ENCODE peak calls at places on chromosomes 6 and 20, in seven cellular contexts. Z, G, N, M, U, C and R are unnamed samples.

GRCh38 chr6:35181313-35181932 is 32.3 kb upstream of the SCUBE3 start:
- DNase-seq in G (no peak), M (no peak), N (no peak), C (no peak), U (no peak), Z (no peak), R (no peak)

GRCh38 chr20:61356171-61356570 is 104.1 kb downstream of the CDH4 start:
- DNase-seq in N (no peak), U (no peak), G (no peak), Z (no peak), M (no peak), C (no peak), R (no peak)

GRCh38 chr6:54335871-54336270 is 27.6 kb downstream of the TINAG start:
- DNase-seq in N (no peak), Z (peak), C (no peak), M (no peak), G (no peak), U (peak), R (no peak)

GRCh38 chr6:105981002-105981887 is 104.9 kb upstream of the PRDM1 start:
- DNase-seq in Z (peak), U (no peak), N (no peak), G (no peak), M (no peak), C (no peak), R (no peak)

GRCh38 chr20:61748376-61748775 is 317.3 kb downstream of the TAF4 start:
- DNase-seq in G (no peak), M (no peak), Z (no peak), C (no peak), N (no peak), U (no peak), R (no peak)

GRCh38 chr6:109322825-109323580 is 59.3 kb downstream of the CD164 start:
- DNase-seq in N (peak), G (no peak), U (no peak), Z (no peak), C (no peak), M (no peak), R (no peak)

GRCh38 chr6:151716446-151717047 is 90.9 kb upstream of the ESR1 start:
- DNase-seq in M (no peak), C (no peak), G (no peak), Z (no peak), N (no peak), U (peak), R (peak)

GRCh38 chr6:34182751-34183531 is 37.1 kb upstream of the GRM4 start:
- DNase-seq in Z (no peak), N (no peak), M (peak), C (peak), G (peak), U (no peak), R (no peak)

GRCh38 chr20:44410583-44411019 is 55.1 kb downstream of the HNF4A start:
- DNase-seq in U (no peak), G (no peak), C (no peak), N (no peak), Z (no peak), M (no peak), R (no peak)

GRCh38 chr20:19317240-19318069 is 105.0 kb downstream of the SLC24A3 start:
- DNase-seq in N (no peak), Z (no peak), C (no peak), U (no peak), G (no peak), M (no peak), R (no peak)

GRCh38 chr6:160960067-160960466 is 31.5 kb upstream of the MAP3K4 start:
- DNase-seq in N (no peak), M (no peak), U (no peak), C (no peak), G (no peak), Z (no peak), R (no peak)

GRCh38 chr6:150631283-150631981 is 31.7 kb downstream of the PLEKHG1 start:
- DNase-seq in M (no peak), C (no peak), Z (no peak), U (no peak), G (no peak), N (no peak), R (no peak)

GRCh38 chr6:105851181-105851580 is 235.0 kb upstream of the PRDM1 start:
- DNase-seq in M (no peak), N (no peak), G (no peak), C (no peak), U (no peak), Z (no peak), R (no peak)

GRCh38 chr6:34360556-34360955 is 31.9 kb downstream of the NUDT3 start:
- DNase-seq in C (no peak), M (no peak), Z (no peak), G (no peak), U (no peak), N (no peak), R (no peak)

GRCh38 chr6:45572833-45573232 is 195.1 kb upstream of the SUPT3H start:
- DNase-seq in N (no peak), G (no peak), M (no peak), U (no peak), C (no peak), Z (no peak), R (no peak)

GRCh38 chr6:14337157-14337556 is 219.6 kb downstream of the CD83 start:
- DNase-seq in N (no peak), G (no peak), C (no peak), Z (no peak), U (no peak), M (no peak), R (no peak)

GRCh38 chr20:23147964-23148720 is 62.0 kb upstream of the CD93 start:
- DNase-seq in C (no peak), N (peak), M (no peak), U (peak), G (peak), Z (no peak), R (no peak)

GRCh38 chr20:62685781-62686555 is 22.7 kb upstream of the NTSR1 start:
- DNase-seq in Z (no peak), M (no peak), C (no peak), N (peak), G (no peak), U (peak), R (no peak)

GRCh38 chr6:99297415-99297814 is 52.1 kb downstream of the FAXC start:
- DNase-seq in N (no peak), M (no peak), G (no peak), U (no peak), Z (no peak), C (no peak), R (no peak)

GRCh38 chr6:51049983-51050877 is 231.6 kb downstream of the TFAP2B start:
- DNase-seq in G (no peak), N (peak), U (no peak), Z (no peak), M (no peak), C (no peak), R (no peak)

GRCh38 chr6:110355031-110355430 is 3.1 kb downstream of the METTL24 start:
- DNase-seq in C (no peak), U (no peak), G (no peak), M (no peak), Z (no peak), N (no peak), R (no peak)

GRCh38 chr6:37272834-37273566 is 15.1 kb upstream of the TMEM217 start:
- DNase-seq in U (no peak), C (no peak), G (no peak), M (no peak), Z (no peak), N (no peak), R (no peak)

GRCh38 chr20:36467076-36467999 is 74.0 kb upstream of the MYL9 start:
- DNase-seq in G (no peak), M (no peak), C (peak), U (no peak), N (no peak), Z (no peak), R (no peak)

GRCh38 chr6:47073125-47074110 is 31.3 kb upstream of the ADGRF1 start:
- DNase-seq in C (no peak), N (peak), U (peak), M (no peak), G (no peak), Z (no peak), R (no peak)

GRCh38 chr20:59002874-59003399 is 4.1 kb downstream of the CTSZ start:
- DNase-seq in M (no peak), G (no peak), U (no peak), Z (no peak), C (no peak), N (no peak), R (no peak)

GRCh38 chr6:89239338-89239737 is 22.2 kb upstream of the GABRR1 start:
- DNase-seq in U (no peak), N (peak), C (no peak), Z (peak), M (no peak), G (no peak), R (no peak)

GRCh38 chr6:150038202-150038830 is 13.0 kb upstream of the RAET1L start:
- DNase-seq in M (no peak), G (no peak), N (no peak), Z (no peak), C (no peak), U (no peak), R (peak)

GRCh38 chr6:140540743-140541142 is 1166.3 kb upstream of the CITED2 start:
- DNase-seq in N (no peak), G (no peak), U (no peak), Z (no peak), M (no peak), C (no peak), R (no peak)

GRCh38 chr20:24965065-24965919 is 16.2 kb downstream of the CST7 start:
- DNase-seq in M (no peak), Z (no peak), N (no peak), U (no peak), C (no peak), G (no peak), R (peak)

GRCh38 chr20:33842346-33842745 is 31.2 kb downstream of the CHMP4B start:
- DNase-seq in M (no peak), C (no peak), N (no peak), Z (no peak), U (no peak), G (no peak), R (no peak)

GRCh38 chr20:33838035-33838864 is 27.1 kb downstream of the CHMP4B start:
- DNase-seq in Z (no peak), G (no peak), N (no peak), M (no peak), U (no peak), C (no peak), R (no peak)

GRCh38 chr20:33839591-33839990 is 28.4 kb downstream of the CHMP4B start:
- DNase-seq in M (no peak), Z (peak), N (no peak), U (no peak), C (no peak), G (no peak), R (no peak)

GRCh38 chr20:33841439-33841799 is 30.3 kb downstream of the CHMP4B start:
- DNase-seq in N (no peak), M (no peak), Z (no peak), C (no peak), U (no peak), G (no peak), R (no peak)

GRCh38 chr20:33840759-33841438 is 29.8 kb downstream of the CHMP4B start:
- DNase-seq in C (no peak), G (no peak), M (no peak), U (no peak), Z (peak), N (no peak), R (no peak)
- TF ChIP-seq TAF1 in C (no peak), G (no peak), M (no peak), U (no peak), Z (no peak), N (no peak), R (no peak)

DNA sequence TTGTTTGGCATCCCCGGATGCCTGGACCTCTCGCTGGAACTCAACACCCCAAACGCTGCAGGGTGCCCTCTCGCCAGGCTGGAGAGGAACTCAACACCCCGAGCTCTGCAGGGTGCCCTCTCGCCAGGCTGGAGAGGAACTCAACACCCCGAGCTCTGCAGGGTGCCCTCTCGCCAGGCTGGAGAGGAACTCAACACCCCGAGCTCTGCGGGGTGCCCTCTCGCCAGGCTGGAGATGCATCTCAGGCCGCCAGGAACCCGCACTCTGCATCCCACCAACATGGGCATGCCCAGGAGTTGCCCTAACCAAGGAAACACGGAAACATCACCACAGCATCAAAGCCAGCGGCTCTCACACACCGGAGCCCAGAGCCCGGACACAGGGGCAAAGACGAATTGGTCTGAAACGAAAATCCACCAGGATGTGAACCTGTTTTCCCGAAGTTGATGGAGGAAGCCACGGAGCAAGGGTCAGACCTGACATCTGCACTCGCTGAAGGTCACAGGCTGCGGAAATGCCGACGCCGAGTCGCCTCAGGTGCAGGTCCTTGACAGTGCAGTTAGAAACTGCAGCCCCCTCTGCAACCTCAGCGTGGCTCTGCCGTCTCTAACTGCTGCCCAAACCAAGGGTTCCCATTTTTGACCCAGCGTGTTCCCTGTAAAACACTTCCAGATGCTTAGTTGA is 37.5 kb downstream of the DLL1 start:
- DNase-seq in G (no peak), M (no peak), N (no peak), C (no peak), U (no peak), Z (no peak), R (no peak)
- TF ChIP-seq TAF1 in G (no peak), M (no peak), N (no peak), C (no peak), U (no peak), Z (no peak), R (no peak)

GRCh38 chr6:26411751-26412150 is 9.7 kb downstream of the BTN3A1 start:
- DNase-seq in G (no peak), U (no peak), N (no peak), C (no peak), M (no peak), Z (no peak), R (no peak)
- TF ChIP-seq TAF1 in G (no peak), U (no peak), N (no peak), C (no peak), M (no peak), Z (no peak), R (no peak)

GRCh38 chr6:17583811-17584210 is 16.3 kb upstream of the FAM8A1 start:
- DNase-seq in C (no peak), U (no peak), G (no peak), Z (no peak), M (no peak), N (no peak), R (no peak)

GRCh38 chr6:17585766-17586502 is 14.2 kb upstream of the FAM8A1 start:
- DNase-seq in Z (no peak), C (no peak), N (no peak), U (peak), G (no peak), M (no peak), R (no peak)

GRCh38 chr6:17577059-17577458 is 23.0 kb upstream of the FAM8A1 start:
- DNase-seq in U (no peak), M (no peak), Z (no peak), C (no peak), N (no peak), G (no peak), R (no peak)

GRCh38 chr6:17584241-17584803 is 15.8 kb upstream of the FAM8A1 start:
- DNase-seq in Z (peak), M (no peak), N (peak), U (peak), G (no peak), C (peak), R (no peak)

GRCh38 chr6:17580518-17581048 is 19.5 kb upstream of the FAM8A1 start:
- DNase-seq in Z (peak), U (no peak), N (no peak), G (no peak), C (no peak), M (no peak), R (no peak)
- TF ChIP-seq TAF1 in Z (peak), U (no peak), N (no peak), G (no peak), C (no peak), M (no peak), R (peak)

GRCh38 chr6:131948692-131949614 is 2.2 kb downstream of the CCN2 start:
- DNase-seq in G (no peak), C (no peak), Z (no peak), M (no peak), N (no peak), U (peak), R (no peak)

GRCh38 chr6:131950767-131951575 is at the start of gene CCN2:
- DNase-seq in U (peak), G (no peak), C (peak), Z (peak), M (peak), N (no peak), R (peak)

GRCh38 chr6:131951576-131952230 is 531 bp upstream of the CCN2 start:
- DNase-seq in Z (no peak), G (no peak), N (no peak), M (no peak), U (no peak), C (no peak), R (no peak)

GRCh38 chr6:131949615-131949908 is 1.6 kb downstream of the CCN2 start:
- DNase-seq in C (no peak), N (no peak), M (no peak), G (no peak), Z (no peak), U (no peak), R (no peak)

GRCh38 chr6:131949909-131950766 is 1.0 kb downstream of the CCN2 start:
- DNase-seq in N (no peak), C (peak), U (peak), Z (peak), G (no peak), M (peak), R (no peak)
- TF ChIP-seq TAF1 in N (no peak), C (no peak), U (peak), Z (peak), G (no peak), M (no peak), R (no peak)

GRCh38 chr6:28953039-28953872 is 29.5 kb upstream of the TRIM27 start:
- DNase-seq in M (no peak), U (peak), C (no peak), G (peak), Z (peak), N (peak), R (peak)
- TF ChIP-seq TAF1 in M (no peak), U (no peak), C (no peak), G (no peak), Z (no peak), N (no peak), R (no peak)

DNA sequence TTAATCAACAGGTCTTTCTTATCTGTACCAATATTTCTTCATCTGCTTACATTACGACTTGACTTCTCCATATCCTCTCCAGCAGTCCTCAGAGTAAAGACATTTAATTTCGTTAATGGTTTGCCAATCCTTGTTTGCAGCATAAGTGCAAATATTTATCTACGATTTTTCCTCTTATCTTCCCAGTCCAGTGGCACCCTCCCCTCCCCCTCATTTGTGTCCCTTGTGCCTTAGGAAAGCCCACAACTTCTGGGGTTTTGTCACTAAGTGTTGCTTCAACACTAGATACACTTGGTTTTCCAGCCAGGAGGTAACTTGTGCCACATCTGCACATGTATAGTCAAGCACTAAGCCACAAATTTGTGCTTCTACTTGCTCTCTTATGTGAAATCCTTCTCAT is 327.2 kb downstream of the CBLN4 start:
- DNase-seq in N (no peak), M (no peak), U (peak), G (no peak), Z (no peak), C (no peak), R (no peak)
- TF ChIP-seq TAF1 in N (no peak), M (no peak), U (no peak), G (no peak), Z (no peak), C (no peak), R (no peak)

GRCh38 chr20:57397004-57397692 is 6.0 kb downstream of the RBM38 start:
- DNase-seq in C (no peak), U (no peak), N (no peak), Z (no peak), M (no peak), G (no peak), R (no peak)
- TF ChIP-seq TAF1 in C (no peak), U (no peak), N (no peak), Z (no peak), M (no peak), G (no peak), R (no peak)

GRCh38 chr6:139474145-139475108 is 100.0 kb upstream of the CITED2 start:
- DNase-seq in Z (no peak), U (no peak), N (peak), G (no peak), C (peak), M (no peak), R (no peak)
- TF ChIP-seq TAF1 in Z (no peak), U (no peak), N (no peak), G (no peak), C (no peak), M (no peak), R (no peak)

GRCh38 chr6:31397901-31398300 is 5.5 kb upstream of the MICA start:
- DNase-seq in U (no peak), Z (no peak), N (no peak), M (no peak), C (no peak), G (no peak), R (no peak)
- TF ChIP-seq TAF1 in U (no peak), Z (no peak), N (no peak), M (no peak), C (no peak), G (no peak), R (no peak)